ENCODE peak calls at places on chromosome 14, in four cellular contexts. One of them, this sample, is unnamed.

GRCh38 chr14:84797326-84797725 is 732.6 kb upstream of the FLRT2 start:
- DNase-seq in HCT116: no peak
- DNase-seq in H1: no peak
- DNase-seq in HepG2: no peak
- DNase-seq in this sample: no peak

GRCh38 chr14:80930836-80931389 is 10.6 kb downstream of the CEP128 start:
- DNase-seq in HCT116: no peak
- DNase-seq in H1: no peak
- DNase-seq in HepG2: no peak
- DNase-seq in this sample: no peak

GRCh38 chr14:64584185-64584584 is 34.4 kb downstream of the PPP1R36 start:
- DNase-seq in HCT116: no peak
- DNase-seq in H1: no peak
- DNase-seq in HepG2: no peak
- DNase-seq in this sample: no peak

GRCh38 chr14:53260286-53260685 is 107.2 kb upstream of the DDHD1 start:
- DNase-seq in HCT116: no peak
- DNase-seq in H1: no peak
- DNase-seq in HepG2: no peak
- DNase-seq in this sample: no peak

GRCh38 chr14:52044791-52045522 is 23.9 kb downstream of the NID2 start:
- DNase-seq in HCT116: no peak
- DNase-seq in H1: no peak
- DNase-seq in HepG2: no peak
- DNase-seq in this sample: no peak

GRCh38 chr14:95533822-95534221 is 1.0 kb upstream of the GLRX5 start:
- DNase-seq in HCT116: no peak
- DNase-seq in H1: no peak
- DNase-seq in HepG2: no peak
- DNase-seq in this sample: no peak

GRCh38 chr14:91866061-91866460 is 1.3 kb downstream of the TC2N start:
- DNase-seq in HCT116: no peak
- DNase-seq in H1: no peak
- DNase-seq in HepG2: no peak
- DNase-seq in this sample: no peak

GRCh38 chr14:91835197-91835919 is 32.0 kb downstream of the TC2N start:
- DNase-seq in HCT116: no peak
- DNase-seq in H1: no peak
- DNase-seq in HepG2: no peak
- DNase-seq in this sample: no peak

GRCh38 chr14:20494935-20495766 is 10.2 kb upstream of the RNASE10 start:
- DNase-seq in HCT116: peak
- DNase-seq in H1: no peak
- DNase-seq in HepG2: no peak
- DNase-seq in this sample: no peak

GRCh38 chr14:56474419-56475022 is 105.1 kb upstream of the TMEM260 start:
- DNase-seq in HCT116: peak
- DNase-seq in H1: no peak
- DNase-seq in HepG2: peak
- DNase-seq in this sample: peak

GRCh38 chr14:89551955-89552354 is 134.9 kb upstream of the FOXN3 start:
- DNase-seq in HCT116: no peak
- DNase-seq in H1: no peak
- DNase-seq in HepG2: no peak
- DNase-seq in this sample: no peak

GRCh38 chr14:96150214-96150613 is 54.4 kb upstream of the BDKRB2 start:
- DNase-seq in HCT116: no peak
- DNase-seq in H1: no peak
- DNase-seq in HepG2: no peak
- DNase-seq in this sample: no peak

GRCh38 chr14:61125314-61126082 is 144.5 kb downstream of the SLC38A6 start:
- DNase-seq in HCT116: no peak
- DNase-seq in H1: no peak
- DNase-seq in HepG2: no peak
- DNase-seq in this sample: no peak

GRCh38 chr14:71688576-71688975 is 243.7 kb upstream of the RGS6 start:
- DNase-seq in HCT116: no peak
- DNase-seq in H1: no peak
- DNase-seq in HepG2: peak
- DNase-seq in this sample: no peak

GRCh38 chr14:81435048-81435577 is 35.0 kb upstream of the STON2 start:
- DNase-seq in HCT116: no peak
- DNase-seq in H1: no peak
- DNase-seq in HepG2: no peak
- DNase-seq in this sample: no peak

GRCh38 chr14:50230601-50231474 is 540 bp downstream of the SOS2 start:
- DNase-seq in HCT116: peak
- DNase-seq in H1: no peak
- DNase-seq in HepG2: peak
- DNase-seq in this sample: no peak

GRCh38 chr14:90808759-90809529 is 7.3 kb downstream of the TTC7B start:
- DNase-seq in HCT116: no peak
- DNase-seq in H1: no peak
- DNase-seq in HepG2: no peak
- DNase-seq in this sample: no peak

GRCh38 chr14:93081875-93082570 is 33.7 kb downstream of the ITPK1 start:
- DNase-seq in HCT116: no peak
- DNase-seq in H1: no peak
- DNase-seq in HepG2: no peak
- DNase-seq in this sample: no peak

GRCh38 chr14:67151082-67151666 is 38.1 kb upstream of the GARIN2 start:
- DNase-seq in HCT116: no peak
- DNase-seq in H1: no peak
- DNase-seq in HepG2: no peak
- DNase-seq in this sample: no peak

GRCh38 chr14:51828017-51828797 is 32.2 kb upstream of the GNG2 start:
- DNase-seq in HCT116: peak
- DNase-seq in H1: no peak
- DNase-seq in HepG2: no peak
- DNase-seq in this sample: no peak

GRCh38 chr14:69547701-69548348 is 26.8 kb downstream of the CCDC177 start:
- DNase-seq in HCT116: no peak
- DNase-seq in H1: peak
- DNase-seq in HepG2: no peak
- DNase-seq in this sample: peak

GRCh38 chr14:96253140-96253539 is 2.9 kb upstream of the BDKRB1 start:
- DNase-seq in HCT116: no peak
- DNase-seq in H1: no peak
- DNase-seq in HepG2: no peak
- DNase-seq in this sample: peak

GRCh38 chr14:99672506-99673327 is 11.4 kb upstream of the CYP46A1 start:
- DNase-seq in HCT116: no peak
- DNase-seq in H1: no peak
- DNase-seq in HepG2: no peak
- DNase-seq in this sample: no peak

GRCh38 chr14:68464716-68465115 is 328.2 kb downstream of the ZFP36L1 start:
- DNase-seq in HCT116: peak
- DNase-seq in H1: no peak
- DNase-seq in HepG2: no peak
- DNase-seq in this sample: no peak

GRCh38 chr14:93884950-93885349 is 42.2 kb upstream of the FAM181A start:
- DNase-seq in HCT116: no peak
- DNase-seq in H1: no peak
- DNase-seq in HepG2: no peak
- DNase-seq in this sample: no peak

GRCh38 chr14:33454022-33454645 is 496.7 kb downstream of the EGLN3 start:
- DNase-seq in HCT116: no peak
- DNase-seq in H1: no peak
- DNase-seq in HepG2: no peak
- DNase-seq in this sample: no peak

GRCh38 chr14:94380225-94381148 is 7.9 kb downstream of the SERPINA1 start:
- DNase-seq in HCT116: no peak
- DNase-seq in H1: no peak
- DNase-seq in HepG2: no peak
- DNase-seq in this sample: no peak

GRCh38 chr14:94946244-94946643 is 176.3 kb upstream of the GSC start:
- DNase-seq in HCT116: no peak
- DNase-seq in H1: no peak
- DNase-seq in HepG2: no peak
- DNase-seq in this sample: no peak

GRCh38 chr14:81927069-81927468 is 393.4 kb upstream of the SEL1L start:
- DNase-seq in HCT116: no peak
- DNase-seq in H1: no peak
- DNase-seq in HepG2: no peak
- DNase-seq in this sample: peak

GRCh38 chr14:64734990-64735389 is 30.8 kb downstream of the PLEKHG3 start:
- DNase-seq in HCT116: no peak
- DNase-seq in H1: no peak
- DNase-seq in HepG2: no peak
- DNase-seq in this sample: no peak

GRCh38 chr14:61347771-61348443 is 26.5 kb downstream of the PRKCH start:
- DNase-seq in HCT116: no peak
- DNase-seq in H1: no peak
- DNase-seq in HepG2: no peak
- DNase-seq in this sample: no peak

GRCh38 chr14:77490347-77490986 is 8.1 kb downstream of the ISM2 start:
- DNase-seq in HCT116: no peak
- DNase-seq in H1: no peak
- DNase-seq in HepG2: no peak
- DNase-seq in this sample: no peak

GRCh38 chr14:97273540-97273939 is 476.4 kb downstream of the VRK1 start:
- DNase-seq in HCT116: no peak
- DNase-seq in H1: no peak
- DNase-seq in HepG2: no peak
- DNase-seq in this sample: no peak

GRCh38 chr14:65237956-65238355 is 135.6 kb upstream of the MAX start:
- DNase-seq in HCT116: no peak
- DNase-seq in H1: no peak
- DNase-seq in HepG2: peak
- DNase-seq in this sample: no peak

GRCh38 chr14:99036594-99037293 is 235.3 kb downstream of the BCL11B start:
- DNase-seq in HCT116: no peak
- DNase-seq in H1: no peak
- DNase-seq in HepG2: no peak
- DNase-seq in this sample: no peak

DNA sequence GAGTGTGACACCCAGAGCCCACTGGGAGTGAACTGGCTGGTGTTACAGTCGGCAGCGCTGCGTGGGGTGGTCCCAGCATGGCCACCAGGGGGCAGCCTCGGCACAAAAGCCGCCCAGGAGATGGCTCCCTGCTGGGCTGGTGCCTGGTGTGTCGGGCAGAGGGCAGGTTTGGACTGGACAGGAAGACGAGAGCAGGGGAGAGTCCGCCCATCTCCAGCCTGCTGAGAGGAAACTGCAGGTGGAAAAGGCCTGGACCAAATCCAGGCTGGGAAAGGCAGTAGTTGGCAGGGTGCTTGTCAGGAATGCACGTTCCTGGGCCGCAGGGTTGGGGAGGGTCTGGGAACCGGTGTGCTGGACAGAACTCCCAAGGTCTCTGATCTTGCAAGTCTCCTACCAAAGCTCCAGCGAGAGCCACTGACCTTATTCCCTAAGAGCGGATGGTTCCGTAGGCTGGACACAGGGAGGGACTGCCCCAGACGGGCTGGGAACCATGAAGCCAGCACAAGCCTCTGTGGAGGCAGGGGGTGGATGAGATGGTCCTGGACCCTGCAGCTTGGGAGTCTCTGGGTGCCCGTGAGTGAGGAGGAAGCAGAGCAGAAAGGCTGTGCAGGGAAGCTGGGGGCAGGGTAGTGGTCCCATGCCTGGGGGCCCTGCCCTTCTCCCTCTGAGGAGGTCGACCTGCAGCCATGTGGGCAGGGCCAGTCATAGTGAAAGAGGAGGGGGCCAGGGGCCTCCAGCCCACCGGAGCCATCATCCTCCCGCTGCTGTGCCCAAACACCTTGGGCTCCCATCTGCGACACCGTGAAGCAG is 1.8 kb downstream of the AHNAK2 start:
- DNase-seq in HCT116: peak
- DNase-seq in H1: peak
- DNase-seq in HepG2: peak
- DNase-seq in this sample: no peak
- TF ChIP-seq ZNF274 in HCT116: no peak
- TF ChIP-seq ZNF274 in H1: no peak
- TF ChIP-seq ZNF274 in HepG2: peak
- TF ChIP-seq ZNF274 in this sample: no peak

GRCh38 chr14:62957562-62957961 is 87.7 kb downstream of the KCNH5 start:
- DNase-seq in HCT116: no peak
- DNase-seq in H1: no peak
- DNase-seq in HepG2: no peak
- DNase-seq in this sample: no peak
- TF ChIP-seq YY1 in HCT116: no peak
- TF ChIP-seq YY1 in H1: no peak
- TF ChIP-seq YY1 in HepG2: no peak
- TF ChIP-seq YY1 in this sample: no peak

DNA sequence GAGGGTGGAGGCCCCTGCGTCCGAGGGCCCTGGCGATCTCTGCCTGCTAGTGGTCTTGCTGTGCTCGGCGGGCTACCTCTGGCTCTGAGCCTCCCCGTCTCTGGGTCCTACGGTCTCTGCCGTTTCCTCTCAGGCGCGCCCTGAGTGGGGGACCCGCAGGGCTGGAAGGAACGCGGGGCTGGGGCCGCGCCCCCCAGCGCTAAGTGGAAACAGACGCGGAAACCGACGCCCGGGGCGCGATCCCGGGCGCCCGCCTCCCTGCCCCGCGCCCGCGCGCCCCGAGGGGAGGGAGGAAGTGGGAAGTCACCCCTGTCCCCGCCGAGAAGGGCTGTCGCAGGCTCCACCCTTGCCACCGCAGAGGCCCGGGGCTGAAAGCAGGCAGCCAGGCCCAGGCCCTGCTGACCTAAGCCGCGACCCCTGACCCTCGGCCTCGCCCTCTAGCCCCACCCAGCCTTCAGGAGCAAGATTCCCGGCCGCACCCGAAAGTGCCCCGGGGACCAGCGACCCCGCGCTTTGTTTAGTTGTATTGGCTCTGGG is 831 bp downstream of the CRIP1 start:
- DNase-seq in HCT116: no peak
- DNase-seq in H1: peak
- DNase-seq in HepG2: no peak
- DNase-seq in this sample: no peak
- H3K4me3 ChIP-seq in HCT116: peak
- H3K4me3 ChIP-seq in H1: peak
- H3K4me3 ChIP-seq in HepG2: peak
- H3K4me3 ChIP-seq in this sample: peak

DNA sequence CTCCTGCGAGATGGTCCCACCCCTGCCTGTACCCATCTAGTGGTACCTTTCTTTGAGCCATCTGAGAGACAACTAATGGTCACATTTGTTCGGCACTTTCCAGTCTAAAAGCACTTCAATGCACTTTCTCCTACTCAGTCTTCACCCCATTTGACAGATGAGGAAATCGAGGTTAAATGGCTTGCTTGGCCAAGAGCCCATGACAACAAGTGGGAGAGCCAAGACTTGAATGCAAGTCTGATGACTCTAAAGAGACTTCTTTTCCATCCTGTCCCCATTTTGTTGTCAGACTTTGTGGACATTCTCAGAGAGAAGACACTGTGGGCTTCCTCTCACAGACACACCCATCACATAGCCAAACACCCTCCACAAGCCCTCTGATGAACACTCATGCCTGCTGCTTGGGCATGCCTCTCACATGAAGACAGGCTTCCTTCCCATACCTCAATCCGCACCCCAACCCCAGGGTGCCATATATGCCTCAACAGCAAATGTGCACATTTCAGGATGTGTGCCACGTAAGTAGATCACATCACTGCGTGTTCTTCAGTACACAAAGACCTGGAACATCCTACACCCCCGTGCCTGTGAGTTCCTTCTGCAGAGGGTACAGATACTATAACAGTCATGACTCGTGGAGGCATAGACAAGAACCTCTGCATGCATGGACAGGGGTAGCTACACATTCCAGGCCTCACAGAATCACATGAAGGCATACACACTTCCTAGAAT is 806 bp downstream of the MYH7 start:
- DNase-seq in HCT116: no peak
- DNase-seq in H1: no peak
- DNase-seq in HepG2: no peak
- DNase-seq in this sample: no peak
- TF ChIP-seq ZNF274 in HCT116: no peak
- TF ChIP-seq ZNF274 in H1: no peak
- TF ChIP-seq ZNF274 in HepG2: no peak
- TF ChIP-seq ZNF274 in this sample: no peak

This sample was measured in NT2/D1.